ENCODE peak calls at places on chromosomes 7 and 10, in nine cellular contexts. One of them, this sample, is unnamed.

GRCh38 chr7:7102906-7103305 is 79.4 kb upstream of the C1GALT1 start:
- DNase-seq in heart left ventricle: no peak
- DNase-seq in GM23248: no peak
- DNase-seq in tibial nerve: no peak
- DNase-seq in effector memory CD4-positive, alpha-beta T cell: no peak
- DNase-seq in tibial artery: no peak
- DNase-seq in sigmoid colon: no peak
- DNase-seq in OCI-LY7: no peak
- DNase-seq in heart right ventricle: no peak
- DNase-seq in this sample: no peak

GRCh38 chr10:44787480-44788075 is 123.6 kb upstream of the TMEM72 start:
- DNase-seq in heart right ventricle: no peak
- DNase-seq in sigmoid colon: no peak
- DNase-seq in heart left ventricle: no peak
- DNase-seq in GM23248: no peak
- DNase-seq in tibial nerve: no peak
- DNase-seq in OCI-LY7: no peak
- DNase-seq in effector memory CD4-positive, alpha-beta T cell: no peak
- DNase-seq in tibial artery: no peak
- DNase-seq in this sample: no peak

GRCh38 chr10:62860946-62861345 is 44.8 kb upstream of the EGR2 start:
- DNase-seq in tibial artery: no peak
- DNase-seq in effector memory CD4-positive, alpha-beta T cell: no peak
- DNase-seq in GM23248: no peak
- DNase-seq in heart left ventricle: no peak
- DNase-seq in tibial nerve: no peak
- DNase-seq in heart right ventricle: no peak
- DNase-seq in OCI-LY7: peak; percentile 29
- DNase-seq in sigmoid colon: no peak
- DNase-seq in this sample: no peak

GRCh38 chr10:128268015-128268722 is 141.9 kb upstream of the MKI67 start:
- DNase-seq in OCI-LY7: peak; percentile 24
- DNase-seq in tibial nerve: peak; percentile 30
- DNase-seq in effector memory CD4-positive, alpha-beta T cell: no peak
- DNase-seq in sigmoid colon: no peak
- DNase-seq in heart left ventricle: no peak
- DNase-seq in heart right ventricle: no peak
- DNase-seq in tibial artery: no peak
- DNase-seq in GM23248: peak; percentile 48
- DNase-seq in this sample: no peak

GRCh38 chr10:78361031-78361430 is 327.4 kb downstream of the RPS24 start:
- DNase-seq in sigmoid colon: no peak
- DNase-seq in heart left ventricle: no peak
- DNase-seq in heart right ventricle: no peak
- DNase-seq in GM23248: no peak
- DNase-seq in OCI-LY7: no peak
- DNase-seq in effector memory CD4-positive, alpha-beta T cell: no peak
- DNase-seq in tibial nerve: no peak
- DNase-seq in tibial artery: no peak
- DNase-seq in this sample: no peak

GRCh38 chr10:18082381-18082780 is 57.8 kb upstream of the CACNB2 start:
- DNase-seq in GM23248: no peak
- DNase-seq in OCI-LY7: no peak
- DNase-seq in heart right ventricle: no peak
- DNase-seq in tibial nerve: no peak
- DNase-seq in heart left ventricle: no peak
- DNase-seq in tibial artery: no peak
- DNase-seq in sigmoid colon: no peak
- DNase-seq in effector memory CD4-positive, alpha-beta T cell: no peak
- DNase-seq in this sample: no peak

GRCh38 chr10:51230828-51231227 is 156.5 kb downstream of the PRKG1 start:
- DNase-seq in GM23248: no peak
- DNase-seq in tibial nerve: no peak
- DNase-seq in effector memory CD4-positive, alpha-beta T cell: no peak
- DNase-seq in heart left ventricle: no peak
- DNase-seq in OCI-LY7: no peak
- DNase-seq in sigmoid colon: no peak
- DNase-seq in heart right ventricle: no peak
- DNase-seq in tibial artery: no peak
- DNase-seq in this sample: no peak

GRCh38 chr7:114715907-114716306 is 206.0 kb upstream of the MDFIC start:
- DNase-seq in sigmoid colon: no peak
- DNase-seq in effector memory CD4-positive, alpha-beta T cell: no peak
- DNase-seq in heart right ventricle: no peak
- DNase-seq in tibial nerve: no peak
- DNase-seq in tibial artery: no peak
- DNase-seq in OCI-LY7: no peak
- DNase-seq in GM23248: peak; percentile 53
- DNase-seq in heart left ventricle: no peak
- DNase-seq in this sample: no peak

GRCh38 chr7:36244429-36244828 is 91.4 kb downstream of the EEPD1 start:
- DNase-seq in heart left ventricle: no peak
- DNase-seq in GM23248: no peak
- DNase-seq in tibial artery: peak; percentile 34
- DNase-seq in sigmoid colon: no peak
- DNase-seq in OCI-LY7: no peak
- DNase-seq in heart right ventricle: no peak
- DNase-seq in tibial nerve: no peak
- DNase-seq in effector memory CD4-positive, alpha-beta T cell: no peak
- DNase-seq in this sample: no peak

GRCh38 chr7:75054744-75055527 is 18.7 kb downstream of the RCC1L start:
- DNase-seq in tibial artery: peak; percentile 71
- DNase-seq in GM23248: peak; percentile 94
- DNase-seq in tibial nerve: no peak
- DNase-seq in OCI-LY7: no peak
- DNase-seq in sigmoid colon: peak; percentile 76
- DNase-seq in effector memory CD4-positive, alpha-beta T cell: no peak
- DNase-seq in heart right ventricle: peak; percentile 71
- DNase-seq in heart left ventricle: peak; percentile 67
- DNase-seq in this sample: no peak

DNA sequence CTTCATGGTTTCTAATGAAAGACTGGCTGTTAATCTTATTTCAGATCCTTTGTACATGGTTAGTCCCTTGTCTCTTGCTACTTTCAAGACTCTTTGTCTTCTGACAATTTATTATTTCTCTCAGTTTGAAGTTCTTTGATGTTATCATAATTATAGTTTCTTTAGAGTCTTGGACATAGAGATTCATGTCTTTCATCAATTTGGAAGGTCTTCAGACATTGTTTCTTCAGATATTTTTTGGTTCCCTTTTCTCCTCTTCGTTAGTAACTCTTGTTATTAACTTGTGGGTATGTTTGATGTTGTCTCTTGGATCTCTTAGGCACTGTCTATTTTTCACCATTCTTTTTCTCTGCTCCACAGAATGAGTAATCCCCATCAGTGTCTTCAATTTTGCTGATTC is 8.8 kb downstream of the ZNF37A start:
- DNase-seq in OCI-LY7: peak; percentile 11
- DNase-seq in heart right ventricle: no peak
- DNase-seq in effector memory CD4-positive, alpha-beta T cell: no peak
- DNase-seq in tibial nerve: no peak
- DNase-seq in tibial artery: no peak
- DNase-seq in heart left ventricle: no peak
- DNase-seq in sigmoid colon: no peak
- DNase-seq in GM23248: peak; percentile 16
- DNase-seq in this sample: no peak
- H3K36me3 ChIP-seq in OCI-LY7: peaks cover 91% of the 10 kb centered on the region
- H3K36me3 ChIP-seq in heart right ventricle: peaks cover 5% of the 10 kb centered on the region
- H3K36me3 ChIP-seq in effector memory CD4-positive, alpha-beta T cell: peaks cover 56% of the 10 kb centered on the region
- H3K36me3 ChIP-seq in tibial nerve: peaks cover 92% of the 10 kb centered on the region
- H3K36me3 ChIP-seq in tibial artery: peaks cover 96% of the 10 kb centered on the region
- H3K36me3 ChIP-seq in heart left ventricle: peaks cover 53% of the 10 kb centered on the region
- H3K36me3 ChIP-seq in sigmoid colon: peaks cover 39% of the 10 kb centered on the region
- H3K36me3 ChIP-seq in GM23248: peaks cover 49% of the 10 kb centered on the region
- H3K36me3 ChIP-seq in this sample: peaks cover 27% of the 10 kb centered on the region

GRCh38 chr10:69860290-69860689 is 58.6 kb downstream of the COL13A1 start:
- DNase-seq in tibial artery: no peak
- DNase-seq in OCI-LY7: no peak
- DNase-seq in heart left ventricle: no peak
- DNase-seq in sigmoid colon: no peak
- DNase-seq in tibial nerve: no peak
- DNase-seq in heart right ventricle: no peak
- DNase-seq in GM23248: no peak
- DNase-seq in effector memory CD4-positive, alpha-beta T cell: no peak
- DNase-seq in this sample: no peak

GRCh38 chr10:69864321-69864720 is 62.6 kb downstream of the COL13A1 start:
- DNase-seq in sigmoid colon: no peak
- DNase-seq in GM23248: peak; percentile 99
- DNase-seq in effector memory CD4-positive, alpha-beta T cell: no peak
- DNase-seq in heart right ventricle: no peak
- DNase-seq in heart left ventricle: no peak
- DNase-seq in tibial nerve: no peak
- DNase-seq in OCI-LY7: no peak
- DNase-seq in tibial artery: no peak
- DNase-seq in this sample: no peak

GRCh38 chr10:69862882-69863530 is 61.3 kb downstream of the COL13A1 start:
- DNase-seq in effector memory CD4-positive, alpha-beta T cell: no peak
- DNase-seq in tibial artery: no peak
- DNase-seq in sigmoid colon: no peak
- DNase-seq in GM23248: peak; percentile 6
- DNase-seq in tibial nerve: no peak
- DNase-seq in heart left ventricle: no peak
- DNase-seq in heart right ventricle: no peak
- DNase-seq in OCI-LY7: no peak
- DNase-seq in this sample: no peak

GRCh38 chr10:69863580-69863979 is 61.9 kb downstream of the COL13A1 start:
- DNase-seq in tibial nerve: no peak
- DNase-seq in effector memory CD4-positive, alpha-beta T cell: no peak
- DNase-seq in OCI-LY7: no peak
- DNase-seq in tibial artery: no peak
- DNase-seq in GM23248: peak; percentile 71
- DNase-seq in heart right ventricle: no peak
- DNase-seq in heart left ventricle: no peak
- DNase-seq in sigmoid colon: no peak
- DNase-seq in this sample: no peak

DNA sequence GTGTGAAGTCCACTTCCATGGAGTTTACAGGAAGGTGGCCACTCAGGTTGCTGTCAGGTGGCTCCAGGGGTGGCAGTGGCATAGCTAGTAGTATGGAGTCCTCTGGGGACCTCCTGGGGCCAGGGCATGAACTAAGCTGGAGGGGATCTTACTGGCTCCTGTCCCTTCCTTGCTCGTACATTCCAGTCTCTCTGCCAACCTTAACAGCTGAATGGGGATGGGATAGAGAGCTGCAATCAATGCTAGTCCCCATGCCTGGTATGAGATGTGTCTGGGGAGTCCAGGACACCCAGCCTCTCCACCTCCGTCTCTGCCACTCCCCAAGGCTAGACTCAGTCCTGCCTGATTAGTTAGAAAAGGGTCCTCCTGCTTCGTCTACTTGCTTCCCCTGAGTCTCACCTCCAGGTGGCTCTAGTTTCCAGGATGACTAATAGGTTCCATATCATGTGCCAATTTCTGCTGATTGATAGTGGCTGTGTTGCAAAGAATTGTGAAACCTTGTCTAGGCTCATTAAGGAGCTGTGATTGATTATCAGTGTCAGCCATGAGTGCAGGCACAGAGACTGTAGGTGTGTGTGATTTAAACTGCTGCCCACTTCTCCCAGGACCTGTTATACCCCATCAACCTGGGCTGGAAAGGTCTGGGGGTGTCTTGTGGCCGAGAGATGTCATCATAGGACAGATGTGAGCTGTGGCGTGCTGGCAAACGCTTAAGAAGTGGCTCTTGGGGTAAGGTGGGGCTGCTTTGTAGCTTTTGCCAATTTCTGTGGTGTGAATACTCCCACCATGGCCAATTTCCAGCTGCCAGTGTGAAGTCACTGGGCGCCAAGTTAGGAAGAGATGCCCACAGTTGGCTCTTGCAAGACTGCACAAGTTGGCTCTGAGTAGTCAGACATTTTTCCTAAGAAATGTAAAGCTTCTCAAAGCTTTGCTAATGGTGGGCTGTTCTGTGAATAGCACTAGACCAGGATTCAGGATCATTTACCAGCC is 59.8 kb downstream of the COL13A1 start:
- DNase-seq in tibial artery: no peak
- DNase-seq in GM23248: peak; percentile 79
- DNase-seq in heart right ventricle: no peak
- DNase-seq in effector memory CD4-positive, alpha-beta T cell: no peak
- DNase-seq in sigmoid colon: no peak
- DNase-seq in OCI-LY7: peak; percentile 25
- DNase-seq in heart left ventricle: no peak
- DNase-seq in tibial nerve: peak; percentile 9
- DNase-seq in this sample: no peak
- H3K4me1 ChIP-seq in tibial artery: peaks cover 20% of the 10 kb centered on the region
- H3K4me1 ChIP-seq in GM23248: peaks cover 37% of the 10 kb centered on the region
- H3K4me1 ChIP-seq in heart right ventricle: peaks cover 16% of the 10 kb centered on the region
- H3K4me1 ChIP-seq in effector memory CD4-positive, alpha-beta T cell: no peaks in the 10 kb centered on the region
- H3K4me1 ChIP-seq in sigmoid colon: peaks cover 5% of the 10 kb centered on the region
- H3K4me1 ChIP-seq in OCI-LY7: no peaks in the 10 kb centered on the region
- H3K4me1 ChIP-seq in heart left ventricle: peaks cover 11% of the 10 kb centered on the region
- H3K4me1 ChIP-seq in tibial nerve: no peaks in the 10 kb centered on the region
- H3K4me1 ChIP-seq in this sample: no peaks in the 10 kb centered on the region

GRCh38 chr10:125002044-125002422 is 60.1 kb downstream of the ZRANB1 start:
- DNase-seq in heart right ventricle: no peak
- DNase-seq in sigmoid colon: peak; percentile 54
- DNase-seq in GM23248: no peak
- DNase-seq in OCI-LY7: no peak
- DNase-seq in tibial artery: peak; percentile 17
- DNase-seq in heart left ventricle: no peak
- DNase-seq in tibial nerve: no peak
- DNase-seq in effector memory CD4-positive, alpha-beta T cell: no peak
- DNase-seq in this sample: no peak
- H3K36me3 ChIP-seq in heart right ventricle: no peaks in the 10 kb centered on the region
- H3K36me3 ChIP-seq in sigmoid colon: peaks cover 29% of the 10 kb centered on the region
- H3K36me3 ChIP-seq in GM23248: peaks cover 13% of the 10 kb centered on the region
- H3K36me3 ChIP-seq in OCI-LY7: no peaks in the 10 kb centered on the region
- H3K36me3 ChIP-seq in tibial artery: peaks cover 14% of the 10 kb centered on the region
- H3K36me3 ChIP-seq in heart left ventricle: peaks cover 14% of the 10 kb centered on the region
- H3K36me3 ChIP-seq in tibial nerve: peaks cover 39% of the 10 kb centered on the region
- H3K36me3 ChIP-seq in effector memory CD4-positive, alpha-beta T cell: no peaks in the 10 kb centered on the region
- H3K36me3 ChIP-seq in this sample: no peaks in the 10 kb centered on the region

GRCh38 chr10:80187465-80188409 is 17.6 kb downstream of the ANXA11 start:
- DNase-seq in effector memory CD4-positive, alpha-beta T cell: peak; percentile 72
- DNase-seq in GM23248: no peak
- DNase-seq in heart left ventricle: no peak
- DNase-seq in OCI-LY7: peak; percentile 96
- DNase-seq in tibial artery: no peak
- DNase-seq in heart right ventricle: no peak
- DNase-seq in tibial nerve: no peak
- DNase-seq in sigmoid colon: peak; percentile 63
- DNase-seq in this sample: peak; percentile 68

GRCh38 chr10:80184291-80184690 is 21.0 kb downstream of the ANXA11 start:
- DNase-seq in tibial artery: no peak
- DNase-seq in OCI-LY7: no peak
- DNase-seq in heart left ventricle: no peak
- DNase-seq in heart right ventricle: no peak
- DNase-seq in effector memory CD4-positive, alpha-beta T cell: no peak
- DNase-seq in GM23248: no peak
- DNase-seq in tibial nerve: no peak
- DNase-seq in sigmoid colon: no peak
- DNase-seq in this sample: no peak

GRCh38 chr10:80187060-80187459 is 18.3 kb downstream of the ANXA11 start:
- DNase-seq in heart right ventricle: no peak
- DNase-seq in sigmoid colon: peak; percentile 41
- DNase-seq in effector memory CD4-positive, alpha-beta T cell: no peak
- DNase-seq in OCI-LY7: no peak
- DNase-seq in tibial artery: no peak
- DNase-seq in heart left ventricle: no peak
- DNase-seq in GM23248: no peak
- DNase-seq in tibial nerve: no peak
- DNase-seq in this sample: no peak

GRCh38 chr10:80185522-80186299 is 19.6 kb downstream of the ANXA11 start:
- DNase-seq in tibial artery: no peak
- DNase-seq in heart left ventricle: no peak
- DNase-seq in effector memory CD4-positive, alpha-beta T cell: no peak
- DNase-seq in heart right ventricle: no peak
- DNase-seq in OCI-LY7: no peak
- DNase-seq in GM23248: no peak
- DNase-seq in tibial nerve: no peak
- DNase-seq in sigmoid colon: no peak
- DNase-seq in this sample: no peak

GRCh38 chr10:80186364-80187012 is 18.8 kb downstream of the ANXA11 start:
- DNase-seq in heart right ventricle: no peak
- DNase-seq in OCI-LY7: peak; percentile 57
- DNase-seq in heart left ventricle: peak; percentile 61
- DNase-seq in tibial artery: no peak
- DNase-seq in GM23248: peak; percentile 57
- DNase-seq in sigmoid colon: peak; percentile 77
- DNase-seq in tibial nerve: no peak
- DNase-seq in effector memory CD4-positive, alpha-beta T cell: no peak
- DNase-seq in this sample: peak; percentile 44
- H3K4me1 ChIP-seq in heart right ventricle: peaks cover 90% of the 10 kb centered on the region
- H3K4me1 ChIP-seq in OCI-LY7: peaks cover 61% of the 10 kb centered on the region
- H3K4me1 ChIP-seq in heart left ventricle: peaks cover 88% of the 10 kb centered on the region
- H3K4me1 ChIP-seq in tibial artery: peaks cover 37% of the 10 kb centered on the region
- H3K4me1 ChIP-seq in GM23248: no peaks in the 10 kb centered on the region
- H3K4me1 ChIP-seq in sigmoid colon: peaks cover 55% of the 10 kb centered on the region
- H3K4me1 ChIP-seq in tibial nerve: peaks cover 24% of the 10 kb centered on the region
- H3K4me1 ChIP-seq in effector memory CD4-positive, alpha-beta T cell: peaks cover 41% of the 10 kb centered on the region
- H3K4me1 ChIP-seq in this sample: peaks cover 87% of the 10 kb centered on the region

This sample was measured in CD8-positive, alpha-beta memory T cell.